ENCODE peak calls at places on chromosome 15, in eight cellular contexts. C is heart right ventricle, B is pancreas, J is astrocyte of the spinal cord, H is MCF 10A, Y is stomach, D is dorsolateral prefrontal cortex, R is heart left ventricle. W is an unnamed sample.

GRCh38 chr15:52124270-52124878 is 11.8 kb upstream of the BCL2L10 start:
- DNase-seq in C (no peak), B (no peak), J (peak; percentile 41), H (no peak), Y (no peak), D (no peak), R (no peak), W (no peak)

GRCh38 chr15:53586815-53587214 is 172.6 kb downstream of the WDR72 start:
- DNase-seq in C (no peak), B (peak; percentile 39), J (peak; percentile 34), H (peak; percentile 65), Y (peak; percentile 31), D (peak; percentile 30), R (no peak), W (peak; percentile 43)

GRCh38 chr15:70463453-70463834 is 299.9 kb downstream of the UACA start:
- DNase-seq in C (no peak), B (no peak), J (no peak), H (no peak), Y (no peak), D (no peak), R (no peak), W (no peak)

GRCh38 chr15:29636140-29636539 is 186.1 kb downstream of the TJP1 start:
- DNase-seq in C (no peak), B (peak; percentile 92), J (no peak), H (no peak), Y (no peak), D (no peak), R (no peak), W (no peak)

GRCh38 chr15:47754312-47754711 is 37.0 kb downstream of the SEMA6D start:
- DNase-seq in C (no peak), B (no peak), J (no peak), H (no peak), Y (no peak), D (no peak), R (no peak), W (no peak)

GRCh38 chr15:48336940-48337339 is 5.7 kb downstream of the DUT start:
- DNase-seq in C (no peak), B (no peak), J (no peak), H (peak; percentile 21), Y (no peak), D (no peak), R (no peak), W (no peak)

GRCh38 chr15:75397494-75397893 is 29.1 kb upstream of the MAN2C1 start:
- DNase-seq in C (no peak), B (no peak), J (peak; percentile 3), H (no peak), Y (no peak), D (no peak), R (no peak), W (no peak)

GRCh38 chr15:100284191-100284590 is 57.6 kb downstream of the ADAMTS17 start:
- DNase-seq in C (no peak), B (no peak), J (no peak), H (peak; percentile 64), Y (no peak), D (no peak), R (no peak), W (no peak)

GRCh38 chr15:67433495-67434099 is 87.3 kb upstream of the C15orf61 start:
- DNase-seq in C (peak; percentile 29), B (peak; percentile 17), J (peak; percentile 56), H (peak; percentile 54), Y (peak; percentile 64), D (no peak), R (peak; percentile 25), W (no peak)

GRCh38 chr15:77180757-77181156 is 109.8 kb upstream of the TSPAN3 start:
- DNase-seq in C (no peak), B (no peak), J (no peak), H (no peak), Y (no peak), D (no peak), R (no peak), W (no peak)

GRCh38 chr15:58462547-58462946 is 30.8 kb downstream of the LIPC start:
- DNase-seq in C (no peak), B (no peak), J (no peak), H (peak; percentile 48), Y (peak; percentile 67), D (no peak), R (no peak), W (no peak)

GRCh38 chr15:72306211-72306785 is 13.7 kb downstream of the CELF6 start:
- DNase-seq in C (no peak), B (no peak), J (peak; percentile 7), H (peak; percentile 25), Y (no peak), D (peak; percentile 88), R (no peak), W (no peak)

GRCh38 chr15:25783607-25784131 is 79.5 kb downstream of the ATP10A start:
- DNase-seq in C (no peak), B (no peak), J (peak; percentile 15), H (no peak), Y (no peak), D (no peak), R (no peak), W (no peak)

GRCh38 chr15:93018574-93018973 is 70.4 kb downstream of the RGMA start:
- DNase-seq in C (no peak), B (no peak), J (no peak), H (no peak), Y (no peak), D (no peak), R (no peak), W (no peak)

GRCh38 chr15:58393196-58393790 is 38.5 kb upstream of the LIPC start:
- DNase-seq in C (no peak), B (no peak), J (no peak), H (no peak), Y (no peak), D (peak; percentile 41), R (no peak), W (no peak)

GRCh38 chr15:88719654-88720053 is 80.8 kb downstream of the ISG20 start:
- DNase-seq in C (no peak), B (no peak), J (no peak), H (no peak), Y (no peak), D (no peak), R (no peak), W (no peak)

GRCh38 chr15:75648156-75649000 is 666 bp downstream of the SNX33 start:
- DNase-seq in C (peak; percentile 59), B (no peak), J (peak; percentile 56), H (peak; percentile 46), Y (peak; percentile 48), D (no peak), R (peak; percentile 67), W (no peak)

GRCh38 chr15:77013786-77014136 is 18.8 kb downstream of the PSTPIP1 start:
- DNase-seq in C (no peak), B (no peak), J (no peak), H (peak; percentile 33), Y (peak; percentile 49), D (no peak), R (no peak), W (no peak)

GRCh38 chr15:94412979-94413741 is 181.8 kb downstream of the MCTP2 start:
- DNase-seq in C (no peak), B (no peak), J (peak; percentile 33), H (peak; percentile 36), Y (no peak), D (no peak), R (no peak), W (no peak)

GRCh38 chr15:73951591-73951990 is 25.3 kb downstream of the LOXL1 start:
- DNase-seq in C (no peak), B (no peak), J (no peak), H (no peak), Y (no peak), D (no peak), R (no peak), W (no peak)

GRCh38 chr15:83845230-83845629 is 191.3 kb downstream of the ADAMTSL3 start:
- DNase-seq in C (no peak), B (no peak), J (peak; percentile 25), H (peak; percentile 90), Y (no peak), D (no peak), R (no peak), W (no peak)

GRCh38 chr15:101481917-101482525 is 7.5 kb downstream of the PCSK6 start:
- DNase-seq in C (no peak), B (no peak), J (no peak), H (no peak), Y (no peak), D (no peak), R (no peak), W (no peak)

GRCh38 chr15:45166792-45167630 is 20.8 kb downstream of the SHF start:
- DNase-seq in C (peak; percentile 86), B (peak; percentile 85), J (peak; percentile 80), H (peak; percentile 88), Y (peak; percentile 83), D (peak; percentile 80), R (peak; percentile 85), W (peak; percentile 87)

GRCh38 chr15:73704869-73705645 is 20.9 kb downstream of the CD276 start:
- DNase-seq in C (peak; percentile 54), B (peak; percentile 39), J (peak; percentile 47), H (peak; percentile 66), Y (peak; percentile 67), D (peak; percentile 66), R (peak; percentile 44), W (peak; percentile 69)

GRCh38 chr15:41574158-41574557 is 15.1 kb downstream of the TYRO3 start:
- DNase-seq in C (no peak), B (no peak), J (no peak), H (no peak), Y (no peak), D (no peak), R (no peak), W (no peak)

GRCh38 chr15:82680200-82681102 is 29.2 kb downstream of the AP3B2 start:
- DNase-seq in C (no peak), B (peak; percentile 82), J (no peak), H (peak; percentile 58), Y (peak; percentile 80), D (no peak), R (no peak), W (peak; percentile 73)
- TF ChIP-seq CTCF in C (no peak), B (no peak), J (no peak), H (peak; percentile 18), Y (no peak), D (no peak), R (no peak), W (no peak)

GRCh38 chr15:40217166-40217785 is 21.6 kb upstream of the PAK6 start:
- DNase-seq in C (peak; percentile 67), B (peak; percentile 50), J (peak; percentile 67), H (peak; percentile 70), Y (peak; percentile 46), D (no peak), R (peak; percentile 52), W (no peak)
- TF ChIP-seq CTCF in C (peak; percentile 82), B (peak; percentile 81), J (peak; percentile 70), H (peak; percentile 91), Y (peak; percentile 95), D (peak; percentile 83), R (peak; percentile 73), W (peak; percentile 81)

GRCh38 chr15:43903864-43904290 is 77.1 kb downstream of the WDR76 start:
- DNase-seq in C (peak; percentile 50), B (no peak), J (peak; percentile 61), H (peak; percentile 77), Y (peak; percentile 42), D (peak; percentile 33), R (peak; percentile 33), W (peak; percentile 78)
- TF ChIP-seq CTCF in C (peak; percentile 86), B (peak; percentile 72), J (peak; percentile 77), H (peak; percentile 88), Y (peak; percentile 71), D (peak; percentile 90), R (peak; percentile 81), W (peak; percentile 92)

DNA sequence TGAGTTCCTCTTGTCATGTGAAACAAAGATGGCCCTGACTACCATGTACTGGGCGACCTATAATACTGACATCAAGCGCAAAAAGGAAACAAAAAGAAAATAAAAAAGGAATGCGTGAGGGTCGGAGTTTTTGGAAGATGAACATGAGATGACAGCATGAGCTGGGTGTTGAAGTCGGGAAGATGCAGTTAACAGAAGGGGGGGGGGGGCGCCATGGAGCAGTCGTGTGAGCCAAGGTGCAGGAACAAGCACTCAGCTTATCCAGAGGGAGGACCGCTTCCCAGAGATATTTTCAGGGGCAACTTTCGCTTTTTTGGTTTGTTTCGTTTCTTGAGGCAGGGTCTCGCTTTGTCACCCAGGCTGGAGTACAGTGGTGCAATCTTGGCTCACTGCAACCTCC is 110.2 kb downstream of the RORA start:
- DNase-seq in C (no peak), B (no peak), J (no peak), H (peak; percentile 5), Y (no peak), D (no peak), R (no peak), W (no peak)
- TF ChIP-seq CTCF in C (no peak), B (no peak), J (peak; percentile 39), H (no peak), Y (no peak), D (no peak), R (no peak), W (no peak)

W was measured in mesothelial cell of epicardium.